ENCODE peak calls at places on chromosomes 6 and 20, in four cellular contexts. J, O, M and A are unnamed samples.

GRCh38 chr6:160177220-160177619 is 55.6 kb downstream of the SLC22A1 start:
- DNase-seq in J (no peak), M (no peak), O (no peak), A (peak)

GRCh38 chr20:19679931-19680330 is 78.1 kb upstream of the RIN2 start:
- DNase-seq in J (no peak), M (no peak), O (no peak), A (no peak)

GRCh38 chr20:55471052-55472006 is 534.0 kb downstream of the CBLN4 start:
- DNase-seq in O (no peak), J (no peak), M (no peak), A (no peak)

GRCh38 chr6:147506704-147507114 is 1.8 kb upstream of the SAMD5 start:
- DNase-seq in M (peak), J (no peak), O (peak), A (peak)

GRCh38 chr6:35031611-35032529 is 109.3 kb downstream of the TCP11 start:
- DNase-seq in M (no peak), J (no peak), O (no peak), A (no peak)

GRCh38 chr6:79077680-79078056 is 386 bp downstream of the PHIP start:
- DNase-seq in O (no peak), J (no peak), M (no peak), A (peak)

GRCh38 chr6:16239798-16240123 is 1.4 kb downstream of the GMPR start:
- DNase-seq in M (no peak), O (no peak), J (peak), A (peak)

GRCh38 chr20:18394363-18394762 is 72.5 kb downstream of the DZANK1 start:
- DNase-seq in O (no peak), M (peak), J (no peak), A (peak)

GRCh38 chr20:5171074-5171789 is 44.4 kb downstream of the CDS2 start:
- DNase-seq in O (no peak), J (no peak), M (peak), A (peak)